ENCODE peak calls at places on chromosomes 13 and 19, in five cellular contexts. N is tibial artery, D is heart right ventricle, B is uterus, F is suprapubic skin. K is an unnamed sample.
A peak's percentile ranks its signal among the peaks of the same experiment; 100 is the strongest.

GRCh38 chr13:31310356-31310755 is 110.6 kb downstream of the B3GLCT start:
- DNase-seq in N (no peak), D (no peak), B (no peak), F (no peak), K (no peak)

GRCh38 chr19:52941941-52942370 is 18.7 kb upstream of the ZNF888 start:
- DNase-seq in N (peak; percentile 71), D (peak; percentile 35), B (peak; percentile 36), F (peak; percentile 77), K (no peak)

GRCh38 chr19:10403137-10404021 is at the start of gene CDC37:
- DNase-seq in N (peak; percentile 97), D (peak; percentile 97), B (peak; percentile 98), F (peak; percentile 97), K (peak; percentile 81)

GRCh38 chr13:40464991-40465390 is 201.4 kb downstream of the FOXO1 start:
- DNase-seq in N (no peak), D (no peak), B (no peak), F (no peak), K (no peak)

GRCh38 chr19:12944064-12944674 is 1.5 kb upstream of the RAD23A start:
- DNase-seq in N (no peak), D (no peak), B (no peak), F (no peak), K (no peak)

GRCh38 chr13:22009500-22009899 is 338.6 kb downstream of the FGF9 start:
- DNase-seq in N (no peak), D (no peak), B (no peak), F (no peak), K (no peak)

GRCh38 chr13:29917573-29918091 is 67.2 kb upstream of the UBL3 start:
- DNase-seq in N (no peak), D (no peak), B (no peak), F (no peak), K (no peak)

GRCh38 chr19:29303707-29304090 is 90.7 kb upstream of the UQCRFS1 start:
- DNase-seq in N (no peak), D (no peak), B (no peak), F (peak; percentile 45), K (no peak)

GRCh38 chr13:93945621-93946020 is 533.9 kb downstream of the DCT start:
- DNase-seq in N (no peak), D (no peak), B (no peak), F (no peak), K (no peak)

GRCh38 chr19:53912653-53913052 is 3.6 kb downstream of the CACNG7 start:
- DNase-seq in N (no peak), D (no peak), B (no peak), F (no peak), K (no peak)

GRCh38 chr13:35014606-35015005 is 72.5 kb downstream of the NBEA start:
- DNase-seq in N (no peak), D (no peak), B (no peak), F (no peak), K (no peak)

GRCh38 chr13:83943530-83944279 is 61.4 kb upstream of the SLITRK1 start:
- DNase-seq in N (no peak), D (no peak), B (no peak), F (no peak), K (no peak)

GRCh38 chr13:98456423-98456845 is 120.5 kb downstream of the STK24 start:
- DNase-seq in N (no peak), D (no peak), B (no peak), F (no peak), K (no peak)

GRCh38 chr19:31772915-31773314 is 423.7 kb upstream of the TSHZ3 start:
- DNase-seq in N (no peak), D (no peak), B (no peak), F (no peak), K (no peak)

GRCh38 chr19:10520652-10521318 is 3.5 kb upstream of the S1PR5 start:
- DNase-seq in N (no peak), D (no peak), B (no peak), F (no peak), K (no peak)

GRCh38 chr19:49570138-49570856 is 10.1 kb downstream of the NOSIP start:
- DNase-seq in N (no peak), D (no peak), B (peak; percentile 43), F (no peak), K (peak; percentile 73)
- H3K4me1 ChIP-seq in N (peaks cover 10% of the 10 kb centered on the region), D (peaks cover 24% of the 10 kb centered on the region), B (peaks cover 4% of the 10 kb centered on the region), F (peaks cover 33% of the 10 kb centered on the region), K (peaks cover 8% of the 10 kb centered on the region)

DNA sequence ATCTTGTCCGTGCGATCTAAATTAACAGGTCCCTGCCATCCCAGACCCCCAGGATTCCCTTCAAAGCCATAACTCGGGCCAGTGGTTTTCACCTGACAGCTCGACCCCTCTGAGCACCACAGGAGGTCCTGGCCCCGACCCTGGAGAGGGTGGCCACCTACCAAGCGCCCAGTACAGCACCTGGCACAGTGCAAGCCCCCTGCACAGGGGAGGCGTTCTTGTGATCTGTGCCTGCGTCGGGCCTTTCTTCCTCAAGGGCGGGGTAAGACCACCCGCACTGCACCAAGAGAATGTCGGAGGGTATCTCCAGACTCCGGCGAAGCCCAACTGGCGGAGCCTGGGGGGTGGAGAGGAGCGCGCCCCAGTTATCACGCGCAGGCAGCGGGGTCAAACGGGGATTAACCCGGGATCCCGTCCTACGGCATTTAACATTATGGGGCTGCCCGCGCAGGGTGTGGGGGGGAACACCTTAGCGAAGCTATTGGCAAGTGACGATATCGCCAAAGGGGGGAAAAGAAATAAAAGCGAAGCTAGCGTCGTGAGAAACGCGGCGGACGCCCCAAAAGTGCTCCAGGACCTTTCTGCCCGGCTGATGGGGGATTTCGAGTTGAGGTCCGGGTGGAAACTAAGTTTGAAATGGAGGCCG is 1.3 kb upstream of the HNRNPL start:
- DNase-seq in N (peak; percentile 75), D (peak; percentile 39), B (peak; percentile 59), F (no peak), K (no peak)
- TF ChIP-seq CTCF in N (no peak), D (no peak), B (no peak), F (no peak), K (no peak)

DNA sequence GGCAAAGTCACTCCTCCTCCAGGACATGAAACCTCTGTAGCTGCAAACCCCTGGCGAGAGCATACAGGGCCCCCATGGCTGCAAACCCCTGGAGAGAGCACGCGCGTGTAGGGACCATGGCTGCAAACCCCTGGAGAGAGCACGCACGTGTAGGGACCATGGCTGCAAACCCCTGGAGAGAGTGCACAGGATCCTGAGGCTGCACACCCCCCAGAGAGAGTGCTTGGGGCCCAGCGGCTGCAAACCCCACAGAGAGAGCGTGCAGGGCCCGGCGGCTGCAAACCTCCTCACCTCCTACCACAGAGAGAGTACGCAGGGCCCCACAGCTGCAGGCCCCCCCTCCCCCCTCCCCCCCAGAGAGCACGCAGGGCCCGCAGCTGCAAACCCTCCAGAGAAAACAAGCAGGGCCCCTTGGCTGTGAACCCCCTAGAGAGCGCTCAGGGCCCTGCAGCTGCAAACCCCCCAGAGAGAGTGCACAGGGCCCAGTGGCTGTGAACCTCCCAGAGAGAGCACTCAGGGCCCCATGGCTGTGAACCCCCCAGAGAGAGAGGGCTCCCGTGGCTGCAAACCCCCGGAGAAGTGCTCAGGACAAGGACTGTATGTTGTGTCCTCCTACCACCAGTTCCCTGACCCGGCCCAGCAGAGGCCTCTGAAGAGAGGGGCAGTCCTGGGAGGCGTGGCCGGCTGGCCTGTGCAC is 7.3 kb downstream of the ADPRHL1 start:
- DNase-seq in N (peak; percentile 48), D (no peak), B (no peak), F (no peak), K (no peak)
- H3K4me1 ChIP-seq in N (no peaks in the 10 kb centered on the region), D (peaks cover 30% of the 10 kb centered on the region), B (no peaks in the 10 kb centered on the region), F (peaks cover 12% of the 10 kb centered on the region), K (no peaks in the 10 kb centered on the region)

GRCh38 chr19:58183822-58184215 is 958 bp downstream of the ZNF274 start:
- DNase-seq in N (no peak), D (no peak), B (no peak), F (no peak), K (no peak)

GRCh38 chr19:58182577-58182988 is 278 bp upstream of the ZNF274 start:
- DNase-seq in N (no peak), D (peak; percentile 89), B (no peak), F (no peak), K (no peak)

GRCh38 chr19:58182989-58183821 is at the start of gene ZNF274:
- DNase-seq in N (peak; percentile 94), D (peak; percentile 95), B (peak; percentile 90), F (peak; percentile 95), K (peak; percentile 71)

DNA sequence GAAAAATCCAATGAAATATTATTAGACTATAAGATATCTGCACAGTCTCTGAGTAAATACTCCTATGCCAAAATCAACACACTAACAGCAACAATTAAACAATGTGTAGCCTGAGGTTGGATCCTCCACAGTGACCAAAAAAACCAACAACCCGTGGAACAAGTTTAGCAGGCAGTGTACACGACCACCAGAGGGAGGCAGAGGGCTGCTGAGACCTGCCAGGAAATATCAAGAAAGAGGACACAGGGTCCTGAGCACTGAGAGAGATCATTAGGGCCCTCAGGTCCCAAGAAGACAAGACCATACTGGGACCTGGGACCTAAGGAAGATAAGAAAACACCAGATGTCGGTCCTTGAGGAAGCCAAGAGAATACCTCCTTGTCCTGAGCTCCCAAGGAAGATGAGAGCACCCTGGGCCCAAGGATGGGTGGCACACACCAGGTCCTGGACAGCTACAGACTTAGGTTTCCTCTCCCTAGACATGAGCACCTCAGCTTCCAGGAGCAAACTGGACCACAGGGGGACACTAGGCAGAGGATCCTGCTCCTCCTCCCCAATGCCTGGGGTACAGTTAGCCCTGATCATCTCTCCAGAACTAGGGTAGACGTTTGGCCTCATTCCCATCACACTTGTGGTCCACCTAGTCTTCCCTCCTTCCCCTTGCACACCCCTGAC is 822 bp upstream of the ZNF274 start:
- DNase-seq in N (no peak), D (peak; percentile 30), B (no peak), F (no peak), K (no peak)
- TF ChIP-seq CTCF in N (no peak), D (peak; percentile 59), B (no peak), F (peak; percentile 50), K (peak; percentile 30)

GRCh38 chr19:49553451-49554271 is 25.9 kb downstream of the RCN3 start:
- DNase-seq in N (no peak), D (no peak), B (no peak), F (no peak), K (no peak)
- H3K4me1 ChIP-seq in N (no peaks in the 10 kb centered on the region), D (no peaks in the 10 kb centered on the region), B (no peaks in the 10 kb centered on the region), F (peaks cover 20% of the 10 kb centered on the region), K (no peaks in the 10 kb centered on the region)

DNA sequence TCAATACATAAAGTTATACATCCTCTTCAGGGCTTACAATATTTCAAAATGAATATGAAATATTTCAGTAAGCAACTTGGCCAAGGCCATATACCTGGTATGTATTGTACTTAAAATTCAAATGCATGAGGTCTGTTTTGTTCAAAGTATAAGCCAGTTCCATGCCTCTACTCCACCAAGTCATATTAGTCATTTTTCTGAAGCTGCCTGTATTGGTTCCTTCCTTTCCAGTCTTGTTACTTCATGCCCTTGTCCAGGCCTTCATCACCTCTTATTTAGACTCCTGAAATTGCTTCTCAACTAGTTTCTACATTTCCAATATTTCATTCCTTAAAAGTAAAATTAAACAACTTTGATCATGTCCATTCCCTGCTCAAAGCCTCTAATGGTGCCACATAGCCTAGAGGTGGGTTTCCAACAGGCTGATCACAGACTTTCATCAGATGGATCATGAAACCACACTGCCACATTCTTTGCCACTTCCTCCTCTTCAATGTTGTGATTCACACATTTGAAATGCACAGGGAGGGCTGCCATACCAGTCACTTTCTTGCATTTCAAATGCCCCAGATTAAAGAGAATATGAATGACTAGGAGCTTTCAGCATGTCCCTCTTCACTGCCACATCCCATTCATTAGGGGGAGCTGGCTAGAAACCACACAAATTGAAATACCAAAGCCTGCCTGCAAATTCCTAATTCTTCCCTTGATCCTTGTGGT is 424.1 kb upstream of the DACH1 start:
- DNase-seq in N (no peak), D (no peak), B (no peak), F (no peak), K (no peak)
- TF ChIP-seq CTCF in N (no peak), D (no peak), B (no peak), F (no peak), K (no peak)

K was measured in ascending aorta.